ENCODE peak calls at places on chromosome 1, in ten cellular contexts. E, W, Y, Q, K, L, C, U, B and Z are unnamed samples.
A peak's percentile ranks its signal among the peaks of the same experiment; 100 is the strongest.

GRCh38 chr1:212466913-212467650 is 34.4 kb downstream of the NENF start:
- DNase-seq in E (no peak), W (no peak), Y (no peak), Q (no peak), K (no peak), L (no peak), C (no peak), U (peak; percentile 34), B (no peak), Z (no peak)

GRCh38 chr1:168945870-168946269 is 160.6 kb upstream of the ATP1B1 start:
- DNase-seq in E (peak; percentile 61), W (no peak), Y (peak; percentile 75), Q (peak; percentile 43), K (peak; percentile 60), L (no peak), C (peak; percentile 64), U (no peak), B (peak; percentile 35), Z (no peak)

GRCh38 chr1:53688703-53689102 is 50.3 kb downstream of the GLIS1 start:
- DNase-seq in E (no peak), W (no peak), Y (no peak), Q (no peak), K (no peak), L (no peak), C (no peak), U (no peak), B (no peak), Z (no peak)

GRCh38 chr1:1291023-1291528 is 10.8 kb downstream of the SCNN1D start:
- DNase-seq in E (no peak), W (no peak), Y (no peak), Q (no peak), K (no peak), L (no peak), C (peak; percentile 19), U (no peak), B (no peak), Z (no peak)

GRCh38 chr1:167862432-167863076 is 51.4 kb downstream of the ADCY10 start:
- DNase-seq in E (no peak), W (no peak), Y (no peak), Q (no peak), K (no peak), L (no peak), C (no peak), U (no peak), B (no peak), Z (peak; percentile 25)

GRCh38 chr1:184061396-184062003 is 10.0 kb downstream of the TSEN15 start:
- DNase-seq in E (no peak), W (no peak), Y (no peak), Q (no peak), K (no peak), L (no peak), C (no peak), U (no peak), B (peak; percentile 83), Z (no peak)

GRCh38 chr1:207944571-207944970 is 33.6 kb upstream of the CD34 start:
- DNase-seq in E (no peak), W (no peak), Y (no peak), Q (no peak), K (no peak), L (no peak), C (no peak), U (no peak), B (no peak), Z (no peak)

GRCh38 chr1:183000161-183000560 is 23.1 kb upstream of the LAMC1 start:
- DNase-seq in E (no peak), W (no peak), Y (no peak), Q (no peak), K (no peak), L (no peak), C (no peak), U (no peak), B (no peak), Z (no peak)

GRCh38 chr1:108955881-108956280 is 7.4 kb downstream of the CLCC1 start:
- DNase-seq in E (no peak), W (no peak), Y (no peak), Q (no peak), K (no peak), L (no peak), C (no peak), U (no peak), B (no peak), Z (no peak)

GRCh38 chr1:7856345-7856744 is 3.5 kb upstream of the UTS2 start:
- DNase-seq in E (no peak), W (no peak), Y (no peak), Q (no peak), K (no peak), L (no peak), C (no peak), U (no peak), B (no peak), Z (no peak)
- TF ChIP-seq CTCF in E (no peak), W (no peak), Y (no peak), Q (no peak), K (peak; percentile 11), L (no peak), C (no peak), U (no peak), B (peak; percentile 21), Z (no peak)

DNA sequence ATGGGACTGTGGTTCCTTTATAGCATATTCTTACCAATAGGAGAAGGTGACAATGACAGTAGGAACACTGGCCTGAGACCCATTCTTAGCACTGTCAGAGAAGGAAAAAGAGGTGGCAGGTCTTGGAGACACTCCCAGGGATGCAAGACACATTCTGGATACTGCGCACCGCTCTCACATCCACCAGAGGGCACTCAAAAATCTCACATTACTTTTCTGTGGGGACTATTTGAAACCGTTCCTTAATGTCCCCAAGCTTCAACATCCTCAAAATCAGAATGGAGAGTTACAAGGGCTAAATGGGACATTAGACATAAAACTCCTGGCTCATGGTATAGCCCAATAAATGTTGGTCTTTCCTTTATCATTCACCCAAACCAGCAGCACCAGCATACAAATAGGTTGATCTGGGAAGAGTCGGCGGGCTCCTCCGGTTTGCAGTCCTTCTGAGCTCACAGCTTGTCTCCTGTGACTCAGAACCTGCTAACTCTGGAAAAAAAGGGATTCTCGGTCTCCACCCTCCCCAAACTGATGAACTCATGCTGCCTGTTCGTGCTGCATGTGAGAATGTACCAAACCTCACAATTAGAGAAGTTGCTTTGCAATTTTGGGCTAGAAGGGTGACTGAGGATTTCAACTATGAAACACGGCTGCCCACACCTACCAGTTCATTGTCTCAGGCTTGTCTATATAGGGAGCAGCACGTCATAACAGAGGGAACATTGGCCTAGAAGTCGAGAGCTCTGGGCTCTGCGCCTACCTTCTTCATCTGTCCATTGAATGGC is 40.2 kb downstream of the IL12RB2 start:
- DNase-seq in E (no peak), W (no peak), Y (peak; percentile 20), Q (peak; percentile 20), K (no peak), L (no peak), C (peak; percentile 26), U (no peak), B (peak; percentile 70), Z (peak; percentile 61)
- H3K4me3 ChIP-seq in E (no peak overlapping the region), W (no peak overlapping the region), Y (no peak overlapping the region), Q (no peak overlapping the region), K (no peak overlapping the region), L (no peak overlapping the region), C (no peak overlapping the region), U (no peak overlapping the region), B (no peak overlapping the region), Z (no peak overlapping the region)

DNA sequence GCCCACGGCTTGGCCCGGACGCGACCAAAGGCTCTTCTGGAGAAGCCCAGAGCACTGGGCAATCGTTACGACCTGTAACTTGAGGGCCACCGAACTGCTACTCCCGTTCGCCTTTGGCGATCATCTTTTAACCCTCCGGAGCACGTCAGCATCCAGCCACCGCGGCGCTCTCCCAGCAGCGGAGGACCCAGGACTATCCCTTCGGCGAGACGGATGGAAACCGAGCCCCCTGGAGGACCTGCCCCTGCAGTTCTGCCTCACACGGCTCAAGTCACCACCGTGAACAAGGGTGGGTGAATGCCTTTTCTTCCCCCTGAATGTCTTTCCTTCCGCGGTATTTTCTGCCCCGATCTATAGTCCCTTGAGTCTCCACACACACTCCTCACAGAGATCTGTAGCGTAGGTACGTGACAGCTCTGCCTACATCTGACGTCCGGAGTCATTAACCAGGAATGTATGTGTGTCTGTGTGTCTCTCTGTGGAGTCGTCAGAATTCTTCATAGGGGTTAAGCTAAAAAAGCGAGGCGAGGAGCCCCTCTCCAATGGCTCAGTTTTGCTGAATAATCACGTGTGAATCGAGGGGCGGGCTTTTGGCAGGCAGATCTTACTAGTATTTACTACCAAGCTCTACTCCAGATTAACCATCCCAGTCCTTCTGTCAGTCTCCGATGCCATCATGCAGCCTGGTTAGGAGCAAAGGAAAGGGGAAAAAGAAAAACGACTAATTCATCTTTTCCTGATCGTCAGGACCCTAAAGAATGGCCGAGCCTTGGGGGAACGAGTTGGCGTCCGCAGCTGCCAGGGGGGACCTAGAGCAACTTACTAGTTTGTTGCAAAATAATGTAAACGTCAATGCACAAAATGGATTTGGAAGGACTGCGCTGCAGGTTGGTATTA is at the start of gene CDKN2C:
- DNase-seq in E (peak; percentile 65), W (peak; percentile 90), Y (peak; percentile 75), Q (peak; percentile 61), K (peak; percentile 77), L (peak; percentile 89), C (peak; percentile 72), U (peak; percentile 76), B (peak; percentile 47), Z (peak; percentile 77)
- H3K27me3 ChIP-seq in E (no peaks in the 10 kb centered on the region), W (no peaks in the 10 kb centered on the region), Y (no peaks in the 10 kb centered on the region), Q (no peaks in the 10 kb centered on the region), K (no peaks in the 10 kb centered on the region), L (no peaks in the 10 kb centered on the region), C (no peaks in the 10 kb centered on the region), U (peaks cover 11% of the 10 kb centered on the region), B (peaks cover 94% of the 10 kb centered on the region), Z (no peaks in the 10 kb centered on the region)

GRCh38 chr1:206880310-206880709 is 14.9 kb downstream of the IL20 start:
- DNase-seq in E (no peak), W (no peak), Y (no peak), Q (no peak), K (no peak), L (no peak), C (no peak), U (no peak), B (no peak), Z (no peak)

GRCh38 chr1:206883876-206884275 is 13.4 kb upstream of the IL24 start:
- DNase-seq in E (no peak), W (no peak), Y (no peak), Q (no peak), K (no peak), L (no peak), C (no peak), U (no peak), B (no peak), Z (no peak)

GRCh38 chr1:206883160-206883559 is 14.1 kb upstream of the IL24 start:
- DNase-seq in E (no peak), W (no peak), Y (no peak), Q (no peak), K (no peak), L (no peak), C (no peak), U (no peak), B (no peak), Z (no peak)

GRCh38 chr1:206885341-206886060 is 11.7 kb upstream of the IL24 start:
- DNase-seq in E (no peak), W (no peak), Y (no peak), Q (no peak), K (no peak), L (no peak), C (no peak), U (no peak), B (no peak), Z (no peak)

DNA sequence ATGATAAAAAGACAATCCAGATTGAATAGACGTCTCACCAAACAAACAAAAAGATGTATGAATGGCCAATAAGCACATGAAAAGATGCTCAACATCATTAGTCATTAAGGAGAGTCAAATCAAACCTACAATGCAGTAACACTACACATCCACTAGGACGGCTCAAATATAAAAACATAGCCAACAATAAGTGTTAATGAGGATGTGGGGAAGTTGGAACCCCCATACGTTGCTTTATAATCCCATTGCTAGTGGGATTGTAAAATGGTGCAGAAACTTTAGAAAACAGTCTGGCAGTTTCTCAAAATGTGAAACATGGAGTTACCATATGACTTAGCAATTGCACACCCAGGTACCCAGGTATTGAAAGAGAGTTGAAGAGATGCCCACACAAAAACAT is 14.7 kb upstream of the IL24 start:
- DNase-seq in E (no peak), W (no peak), Y (no peak), Q (no peak), K (no peak), L (no peak), C (no peak), U (no peak), B (no peak), Z (no peak)
- TF ChIP-seq CTCF in E (no peak), W (no peak), Y (no peak), Q (no peak), K (no peak), L (no peak), C (no peak), U (no peak), B (no peak), Z (no peak)